ENCODE peak calls at places on chromosomes 5 and 9, in ten cellular contexts. One of them, this sample, is unnamed.

GRCh38 chr9:89498845-89499480 is 1.1 kb upstream of the SEMA4D start:
- DNase-seq in brain microvascular endothelial cell: no peak
- DNase-seq in IMR-90: no peak
- DNase-seq in HCT116: no peak
- DNase-seq in SK-N-SH: no peak
- DNase-seq in GM23338: no peak
- DNase-seq in right lobe of liver: no peak
- DNase-seq in OCI-LY7: peak
- DNase-seq in lung: no peak
- DNase-seq in GM12878: no peak
- DNase-seq in this sample: no peak

GRCh38 chr9:20552874-20553624 is 69.2 kb downstream of the MLLT3 start:
- DNase-seq in brain microvascular endothelial cell: no peak
- DNase-seq in SK-N-SH: no peak
- DNase-seq in GM12878: peak
- DNase-seq in lung: no peak
- DNase-seq in IMR-90: peak
- DNase-seq in HCT116: no peak
- DNase-seq in right lobe of liver: no peak
- DNase-seq in GM23338: no peak
- DNase-seq in OCI-LY7: no peak
- DNase-seq in this sample: peak

GRCh38 chr5:83562817-83563557 is 91.4 kb downstream of the VCAN start:
- DNase-seq in brain microvascular endothelial cell: no peak
- DNase-seq in right lobe of liver: no peak
- DNase-seq in HCT116: no peak
- DNase-seq in OCI-LY7: no peak
- DNase-seq in IMR-90: peak
- DNase-seq in SK-N-SH: no peak
- DNase-seq in GM12878: no peak
- DNase-seq in lung: no peak
- DNase-seq in GM23338: no peak
- DNase-seq in this sample: no peak

GRCh38 chr9:100725376-100725775 is 147.5 kb downstream of the CAVIN4 start:
- DNase-seq in HCT116: no peak
- DNase-seq in IMR-90: no peak
- DNase-seq in GM23338: no peak
- DNase-seq in GM12878: no peak
- DNase-seq in brain microvascular endothelial cell: no peak
- DNase-seq in lung: no peak
- DNase-seq in OCI-LY7: no peak
- DNase-seq in SK-N-SH: no peak
- DNase-seq in right lobe of liver: no peak
- DNase-seq in this sample: no peak

GRCh38 chr5:43601454-43602260 is 1.3 kb upstream of the NNT start:
- DNase-seq in GM23338: no peak
- DNase-seq in brain microvascular endothelial cell: peak
- DNase-seq in GM12878: peak
- DNase-seq in SK-N-SH: peak
- DNase-seq in IMR-90: peak
- DNase-seq in right lobe of liver: no peak
- DNase-seq in lung: no peak
- DNase-seq in HCT116: no peak
- DNase-seq in OCI-LY7: peak
- DNase-seq in this sample: peak

GRCh38 chr5:109857405-109858031 is 167.8 kb downstream of the MAN2A1 start:
- DNase-seq in SK-N-SH: no peak
- DNase-seq in right lobe of liver: no peak
- DNase-seq in GM12878: no peak
- DNase-seq in IMR-90: no peak
- DNase-seq in lung: no peak
- DNase-seq in brain microvascular endothelial cell: no peak
- DNase-seq in GM23338: no peak
- DNase-seq in OCI-LY7: no peak
- DNase-seq in HCT116: no peak
- DNase-seq in this sample: no peak

GRCh38 chr5:132813599-132814440 is 718 bp downstream of the SOWAHA start:
- DNase-seq in IMR-90: no peak
- DNase-seq in right lobe of liver: no peak
- DNase-seq in brain microvascular endothelial cell: no peak
- DNase-seq in lung: no peak
- DNase-seq in GM23338: peak
- DNase-seq in OCI-LY7: no peak
- DNase-seq in HCT116: no peak
- DNase-seq in GM12878: no peak
- DNase-seq in SK-N-SH: peak
- DNase-seq in this sample: no peak

GRCh38 chr5:130871346-130872086 is 293.5 kb downstream of the HINT1 start:
- DNase-seq in SK-N-SH: peak
- DNase-seq in HCT116: peak
- DNase-seq in GM12878: no peak
- DNase-seq in lung: no peak
- DNase-seq in brain microvascular endothelial cell: peak
- DNase-seq in IMR-90: peak
- DNase-seq in right lobe of liver: no peak
- DNase-seq in GM23338: peak
- DNase-seq in OCI-LY7: peak
- DNase-seq in this sample: peak

GRCh38 chr5:56854920-56855319 is 39.6 kb downstream of the MAP3K1 start:
- DNase-seq in GM12878: no peak
- DNase-seq in brain microvascular endothelial cell: no peak
- DNase-seq in IMR-90: no peak
- DNase-seq in OCI-LY7: no peak
- DNase-seq in GM23338: no peak
- DNase-seq in SK-N-SH: no peak
- DNase-seq in lung: no peak
- DNase-seq in right lobe of liver: no peak
- DNase-seq in HCT116: no peak
- DNase-seq in this sample: no peak

GRCh38 chr5:56851258-56851941 is 36.1 kb downstream of the MAP3K1 start:
- DNase-seq in HCT116: no peak
- DNase-seq in right lobe of liver: no peak
- DNase-seq in GM12878: no peak
- DNase-seq in brain microvascular endothelial cell: peak
- DNase-seq in SK-N-SH: no peak
- DNase-seq in lung: no peak
- DNase-seq in IMR-90: peak
- DNase-seq in OCI-LY7: no peak
- DNase-seq in GM23338: no peak
- DNase-seq in this sample: no peak

GRCh38 chr5:56853710-56854109 is 38.4 kb downstream of the MAP3K1 start:
- DNase-seq in right lobe of liver: no peak
- DNase-seq in brain microvascular endothelial cell: no peak
- DNase-seq in GM23338: no peak
- DNase-seq in SK-N-SH: no peak
- DNase-seq in lung: no peak
- DNase-seq in GM12878: no peak
- DNase-seq in HCT116: no peak
- DNase-seq in OCI-LY7: no peak
- DNase-seq in IMR-90: no peak
- DNase-seq in this sample: no peak

GRCh38 chr5:56850423-56850822 is 35.1 kb downstream of the MAP3K1 start:
- DNase-seq in lung: no peak
- DNase-seq in HCT116: no peak
- DNase-seq in IMR-90: no peak
- DNase-seq in SK-N-SH: no peak
- DNase-seq in GM23338: no peak
- DNase-seq in GM12878: no peak
- DNase-seq in OCI-LY7: no peak
- DNase-seq in brain microvascular endothelial cell: no peak
- DNase-seq in right lobe of liver: no peak
- DNase-seq in this sample: no peak

GRCh38 chr5:56852228-56853000 is 37.1 kb downstream of the MAP3K1 start:
- DNase-seq in OCI-LY7: no peak
- DNase-seq in GM23338: no peak
- DNase-seq in HCT116: no peak
- DNase-seq in IMR-90: peak
- DNase-seq in GM12878: no peak
- DNase-seq in right lobe of liver: no peak
- DNase-seq in lung: no peak
- DNase-seq in SK-N-SH: no peak
- DNase-seq in brain microvascular endothelial cell: no peak
- DNase-seq in this sample: no peak
- H3K4me3 ChIP-seq in OCI-LY7: no peak
- H3K4me3 ChIP-seq in GM23338: no peak
- H3K4me3 ChIP-seq in HCT116: no peak
- H3K4me3 ChIP-seq in IMR-90: no peak
- H3K4me3 ChIP-seq in GM12878: no peak
- H3K4me3 ChIP-seq in right lobe of liver: no peak
- H3K4me3 ChIP-seq in lung: no peak
- H3K4me3 ChIP-seq in SK-N-SH: no peak
- H3K4me3 ChIP-seq in brain microvascular endothelial cell: no peak
- H3K4me3 ChIP-seq in this sample: no peak

GRCh38 chr9:34332370-34332964 is 3.1 kb downstream of the NUDT2 start:
- DNase-seq in IMR-90: peak
- DNase-seq in right lobe of liver: no peak
- DNase-seq in GM23338: peak
- DNase-seq in OCI-LY7: peak
- DNase-seq in HCT116: peak
- DNase-seq in lung: no peak
- DNase-seq in SK-N-SH: peak
- DNase-seq in brain microvascular endothelial cell: no peak
- DNase-seq in GM12878: peak
- DNase-seq in this sample: peak

GRCh38 chr9:34326690-34327089 is 2.4 kb downstream of the KIF24 start:
- DNase-seq in right lobe of liver: no peak
- DNase-seq in lung: no peak
- DNase-seq in HCT116: no peak
- DNase-seq in IMR-90: no peak
- DNase-seq in brain microvascular endothelial cell: no peak
- DNase-seq in GM23338: no peak
- DNase-seq in GM12878: no peak
- DNase-seq in SK-N-SH: no peak
- DNase-seq in OCI-LY7: no peak
- DNase-seq in this sample: no peak

GRCh38 chr9:34328500-34328982 is 527 bp downstream of the KIF24 start:
- DNase-seq in lung: no peak
- DNase-seq in OCI-LY7: no peak
- DNase-seq in right lobe of liver: no peak
- DNase-seq in SK-N-SH: no peak
- DNase-seq in HCT116: no peak
- DNase-seq in GM23338: peak
- DNase-seq in GM12878: peak
- DNase-seq in brain microvascular endothelial cell: no peak
- DNase-seq in IMR-90: no peak
- DNase-seq in this sample: peak

GRCh38 chr9:34331191-34331590 is 1.8 kb downstream of the NUDT2 start:
- DNase-seq in GM12878: no peak
- DNase-seq in brain microvascular endothelial cell: no peak
- DNase-seq in IMR-90: no peak
- DNase-seq in right lobe of liver: no peak
- DNase-seq in SK-N-SH: no peak
- DNase-seq in OCI-LY7: peak
- DNase-seq in lung: no peak
- DNase-seq in HCT116: no peak
- DNase-seq in GM23338: no peak
- DNase-seq in this sample: no peak

DNA sequence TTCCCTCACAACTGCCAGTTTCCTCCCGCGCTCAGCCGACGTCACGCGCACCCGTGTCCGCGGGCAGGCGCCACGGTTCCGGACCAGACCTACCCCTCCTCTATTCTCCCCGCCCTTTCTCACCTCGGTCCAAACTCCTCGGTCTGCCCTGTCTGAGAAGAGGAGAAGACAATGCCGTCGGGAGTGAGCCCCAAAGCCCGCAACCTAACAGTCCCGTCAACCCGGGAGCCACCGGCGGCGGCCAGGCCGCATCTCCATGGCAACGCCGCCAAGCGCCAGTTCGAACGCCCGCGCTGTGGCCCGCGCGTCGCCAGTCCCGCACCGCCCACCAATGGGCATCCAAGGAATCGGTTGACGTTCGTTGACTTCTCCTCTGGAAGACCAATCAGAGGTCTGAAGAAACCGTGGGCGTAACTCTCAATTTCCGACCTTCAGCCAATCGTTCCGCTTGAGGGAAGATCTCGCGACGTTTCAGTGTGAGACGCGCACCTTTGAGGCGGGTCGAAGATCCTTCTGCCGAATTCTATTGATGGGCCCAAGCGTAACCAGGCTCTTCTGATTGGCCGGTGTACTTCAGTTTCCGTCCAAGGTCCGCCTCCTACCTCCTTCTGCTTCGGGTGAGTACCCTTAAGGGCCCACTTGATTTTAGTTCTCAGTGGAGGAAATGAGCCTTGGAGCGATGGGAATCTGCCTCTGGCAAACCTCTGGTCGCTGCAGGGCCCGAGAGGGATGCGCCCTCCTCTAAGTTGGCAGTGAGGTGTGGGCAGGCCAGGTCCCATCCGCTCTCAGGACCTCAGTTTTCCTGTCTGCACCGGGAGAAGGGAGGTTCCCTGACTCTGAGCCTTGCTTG is at the start of the genes KIF24 and NUDT2:
- DNase-seq in right lobe of liver: peak
- DNase-seq in GM12878: peak
- DNase-seq in GM23338: peak
- DNase-seq in lung: peak
- DNase-seq in brain microvascular endothelial cell: peak
- DNase-seq in IMR-90: peak
- DNase-seq in SK-N-SH: peak
- DNase-seq in OCI-LY7: peak
- DNase-seq in HCT116: peak
- DNase-seq in this sample: peak
- TF ChIP-seq CTCF in right lobe of liver: no peak
- TF ChIP-seq CTCF in GM12878: no peak
- TF ChIP-seq CTCF in GM23338: no peak
- TF ChIP-seq CTCF in lung: no peak
- TF ChIP-seq CTCF in brain microvascular endothelial cell: no peak
- TF ChIP-seq CTCF in IMR-90: peak
- TF ChIP-seq CTCF in SK-N-SH: no peak
- TF ChIP-seq CTCF in OCI-LY7: no peak
- TF ChIP-seq CTCF in HCT116: no peak
- TF ChIP-seq CTCF in this sample: no peak

GRCh38 chr5:72305194-72306142 is 14.6 kb downstream of the MRPS27 start:
- DNase-seq in HCT116: no peak
- DNase-seq in lung: no peak
- DNase-seq in right lobe of liver: no peak
- DNase-seq in OCI-LY7: peak
- DNase-seq in SK-N-SH: no peak
- DNase-seq in GM12878: peak
- DNase-seq in IMR-90: no peak
- DNase-seq in brain microvascular endothelial cell: no peak
- DNase-seq in GM23338: peak
- DNase-seq in this sample: no peak

GRCh38 chr5:72298711-72299110 is 21.3 kb downstream of the MRPS27 start:
- DNase-seq in GM23338: no peak
- DNase-seq in HCT116: no peak
- DNase-seq in OCI-LY7: no peak
- DNase-seq in SK-N-SH: no peak
- DNase-seq in right lobe of liver: no peak
- DNase-seq in lung: no peak
- DNase-seq in brain microvascular endothelial cell: no peak
- DNase-seq in IMR-90: no peak
- DNase-seq in GM12878: no peak
- DNase-seq in this sample: no peak

GRCh38 chr5:72301557-72301956 is 18.5 kb downstream of the MRPS27 start:
- DNase-seq in GM12878: no peak
- DNase-seq in SK-N-SH: no peak
- DNase-seq in lung: no peak
- DNase-seq in IMR-90: no peak
- DNase-seq in OCI-LY7: peak
- DNase-seq in GM23338: peak
- DNase-seq in right lobe of liver: no peak
- DNase-seq in HCT116: no peak
- DNase-seq in brain microvascular endothelial cell: no peak
- DNase-seq in this sample: no peak

GRCh38 chr5:72300590-72301339 is 19.3 kb downstream of the MRPS27 start:
- DNase-seq in SK-N-SH: no peak
- DNase-seq in brain microvascular endothelial cell: no peak
- DNase-seq in GM23338: no peak
- DNase-seq in GM12878: no peak
- DNase-seq in HCT116: no peak
- DNase-seq in OCI-LY7: no peak
- DNase-seq in right lobe of liver: no peak
- DNase-seq in lung: no peak
- DNase-seq in IMR-90: no peak
- DNase-seq in this sample: no peak

DNA sequence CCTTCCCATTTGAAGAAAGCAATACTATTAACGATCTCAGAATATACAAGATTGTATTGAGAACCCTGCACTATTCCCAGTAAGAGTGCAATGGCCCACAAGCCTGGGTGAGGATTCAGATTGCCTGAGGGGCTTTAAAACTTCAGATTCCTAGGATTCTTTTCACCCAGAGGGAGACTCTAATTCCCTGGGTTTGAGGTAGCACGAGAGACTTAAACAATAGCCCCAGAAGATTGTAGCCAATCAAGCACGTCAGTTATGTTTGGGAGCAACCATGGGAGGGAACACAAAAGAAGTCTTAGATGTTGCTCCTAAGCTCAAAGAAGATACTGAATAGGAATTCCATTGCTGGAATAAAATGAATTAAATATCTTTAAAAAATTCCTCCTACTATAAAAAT is 17.9 kb downstream of the MRPS27 start:
- DNase-seq in GM12878: no peak
- DNase-seq in GM23338: peak
- DNase-seq in HCT116: no peak
- DNase-seq in right lobe of liver: no peak
- DNase-seq in brain microvascular endothelial cell: no peak
- DNase-seq in SK-N-SH: no peak
- DNase-seq in IMR-90: no peak
- DNase-seq in lung: no peak
- DNase-seq in OCI-LY7: no peak
- DNase-seq in this sample: no peak
- H3K27ac ChIP-seq in GM12878: peak
- H3K27ac ChIP-seq in GM23338: peak
- H3K27ac ChIP-seq in HCT116: no peak
- H3K27ac ChIP-seq in right lobe of liver: no peak
- H3K27ac ChIP-seq in brain microvascular endothelial cell: no peak
- H3K27ac ChIP-seq in SK-N-SH: no peak
- H3K27ac ChIP-seq in IMR-90: no peak
- H3K27ac ChIP-seq in lung: no peak
- H3K27ac ChIP-seq in OCI-LY7: peak
- H3K27ac ChIP-seq in this sample: peak

GRCh38 chr9:84697494-84698114 is 28.1 kb downstream of the NTRK2 start:
- DNase-seq in GM12878: no peak
- DNase-seq in OCI-LY7: peak
- DNase-seq in brain microvascular endothelial cell: peak
- DNase-seq in right lobe of liver: peak
- DNase-seq in HCT116: peak
- DNase-seq in SK-N-SH: peak
- DNase-seq in IMR-90: peak
- DNase-seq in GM23338: peak
- DNase-seq in lung: peak
- DNase-seq in this sample: peak

GRCh38 chr9:84691634-84692033 is 22.1 kb downstream of the NTRK2 start:
- DNase-seq in OCI-LY7: no peak
- DNase-seq in brain microvascular endothelial cell: no peak
- DNase-seq in GM23338: no peak
- DNase-seq in HCT116: no peak
- DNase-seq in lung: no peak
- DNase-seq in right lobe of liver: no peak
- DNase-seq in SK-N-SH: no peak
- DNase-seq in GM12878: no peak
- DNase-seq in IMR-90: no peak
- DNase-seq in this sample: no peak

GRCh38 chr9:84699897-84700395 is 30.4 kb downstream of the NTRK2 start:
- DNase-seq in lung: no peak
- DNase-seq in brain microvascular endothelial cell: no peak
- DNase-seq in GM23338: no peak
- DNase-seq in SK-N-SH: no peak
- DNase-seq in OCI-LY7: no peak
- DNase-seq in HCT116: no peak
- DNase-seq in GM12878: no peak
- DNase-seq in right lobe of liver: no peak
- DNase-seq in IMR-90: no peak
- DNase-seq in this sample: no peak

GRCh38 chr9:84697042-84697441 is 27.5 kb downstream of the NTRK2 start:
- DNase-seq in IMR-90: no peak
- DNase-seq in SK-N-SH: no peak
- DNase-seq in GM12878: no peak
- DNase-seq in OCI-LY7: no peak
- DNase-seq in HCT116: no peak
- DNase-seq in lung: no peak
- DNase-seq in brain microvascular endothelial cell: no peak
- DNase-seq in GM23338: no peak
- DNase-seq in right lobe of liver: no peak
- DNase-seq in this sample: no peak

GRCh38 chr9:84694248-84694647 is 24.7 kb downstream of the NTRK2 start:
- DNase-seq in right lobe of liver: no peak
- DNase-seq in GM23338: peak
- DNase-seq in brain microvascular endothelial cell: no peak
- DNase-seq in GM12878: peak
- DNase-seq in SK-N-SH: no peak
- DNase-seq in OCI-LY7: no peak
- DNase-seq in IMR-90: no peak
- DNase-seq in HCT116: no peak
- DNase-seq in lung: no peak
- DNase-seq in this sample: no peak
- H3K4me3 ChIP-seq in right lobe of liver: no peak
- H3K4me3 ChIP-seq in GM23338: no peak
- H3K4me3 ChIP-seq in brain microvascular endothelial cell: no peak
- H3K4me3 ChIP-seq in GM12878: no peak
- H3K4me3 ChIP-seq in SK-N-SH: no peak
- H3K4me3 ChIP-seq in OCI-LY7: no peak
- H3K4me3 ChIP-seq in IMR-90: peak
- H3K4me3 ChIP-seq in HCT116: no peak
- H3K4me3 ChIP-seq in lung: no peak
- H3K4me3 ChIP-seq in this sample: no peak

This sample was measured in cardiac muscle cell.